ENCODE peak calls at places on chromosomes 13 and 19, in seven cellular contexts. V is astrocyte; T is stomach; J is fibroblast of pulmonary artery; E is effector memory CD4-positive, alpha-beta T cell; D is AG09309; O is GM12865. U is an unnamed sample.

GRCh38 chr19:18293642-18294466 is 12.4 kb upstream of the JUND start:
- DNase-seq in E (no peak), O (no peak), D (no peak), T (no peak), J (no peak), V (no peak), U (no peak)

GRCh38 chr19:18460313-18460712 is 22.4 kb upstream of the ISYNA1 start:
- DNase-seq in V (peak; percentile 68), T (peak; percentile 63), D (no peak), O (no peak), E (no peak), J (peak; percentile 78), U (peak; percentile 80)

GRCh38 chr13:39784347-39784746 is 128.9 kb downstream of the COG6 start:
- DNase-seq in O (no peak), T (no peak), D (no peak), J (peak; percentile 23), V (peak; percentile 34), E (no peak), U (no peak)

GRCh38 chr13:95067303-95067702 is 233.9 kb downstream of the ABCC4 start:
- DNase-seq in V (peak; percentile 36), T (no peak), J (peak; percentile 29), D (no peak), O (no peak), E (no peak), U (no peak)

GRCh38 chr19:34731019-34731829 is 2.8 kb upstream of the ZNF181 start:
- DNase-seq in T (no peak), O (no peak), E (no peak), J (no peak), D (no peak), V (no peak), U (no peak)

GRCh38 chr19:34306213-34306661 is 51.9 kb downstream of the GARRE1 start:
- DNase-seq in V (no peak), J (no peak), T (peak; percentile 53), E (no peak), D (no peak), O (no peak), U (no peak)

GRCh38 chr13:41311607-41312500 is 787 bp downstream of the NAA16 start:
- DNase-seq in D (no peak), E (peak; percentile 27), V (peak; percentile 23), T (peak; percentile 49), O (peak; percentile 56), J (peak; percentile 53), U (peak; percentile 90)

GRCh38 chr13:19794552-19795143 is 11.9 kb upstream of the PSPC1 start:
- DNase-seq in V (no peak), O (no peak), T (no peak), E (no peak), J (no peak), D (no peak), U (no peak)

GRCh38 chr19:56603829-56604228 is 8.7 kb downstream of the ZNF71 start:
- DNase-seq in E (no peak), V (peak; percentile 33), O (no peak), D (no peak), T (no peak), J (no peak), U (no peak)

GRCh38 chr13:101058841-101059240 is 357.5 kb downstream of the NALCN start:
- DNase-seq in E (no peak), V (no peak), O (no peak), D (no peak), T (no peak), J (no peak), U (no peak)

GRCh38 chr13:46211521-46212351 is at the start of gene LRRC63:
- DNase-seq in J (peak; percentile 13), E (peak; percentile 71), O (peak; percentile 81), V (peak; percentile 31), T (peak; percentile 87), D (no peak), U (peak; percentile 87)

GRCh38 chr19:30312582-30313352 is 59.4 kb upstream of the ZNF536 start:
- DNase-seq in J (no peak), D (no peak), O (no peak), V (no peak), T (no peak), E (no peak), U (no peak)

GRCh38 chr19:27966390-27966816 is 1246.5 kb downstream of the UQCRFS1 start:
- DNase-seq in J (peak; percentile 30), V (no peak), D (no peak), T (no peak), O (peak; percentile 21), E (no peak), U (no peak)

GRCh38 chr13:93476175-93476574 is 249.6 kb downstream of the GPC6 start:
- DNase-seq in J (peak; percentile 65), D (peak; percentile 80), O (no peak), T (no peak), V (peak; percentile 94), E (no peak), U (no peak)

GRCh38 chr13:109669234-109669612 is 117.2 kb downstream of the IRS2 start:
- DNase-seq in O (no peak), T (no peak), J (no peak), D (no peak), V (no peak), E (no peak), U (no peak)

DNA sequence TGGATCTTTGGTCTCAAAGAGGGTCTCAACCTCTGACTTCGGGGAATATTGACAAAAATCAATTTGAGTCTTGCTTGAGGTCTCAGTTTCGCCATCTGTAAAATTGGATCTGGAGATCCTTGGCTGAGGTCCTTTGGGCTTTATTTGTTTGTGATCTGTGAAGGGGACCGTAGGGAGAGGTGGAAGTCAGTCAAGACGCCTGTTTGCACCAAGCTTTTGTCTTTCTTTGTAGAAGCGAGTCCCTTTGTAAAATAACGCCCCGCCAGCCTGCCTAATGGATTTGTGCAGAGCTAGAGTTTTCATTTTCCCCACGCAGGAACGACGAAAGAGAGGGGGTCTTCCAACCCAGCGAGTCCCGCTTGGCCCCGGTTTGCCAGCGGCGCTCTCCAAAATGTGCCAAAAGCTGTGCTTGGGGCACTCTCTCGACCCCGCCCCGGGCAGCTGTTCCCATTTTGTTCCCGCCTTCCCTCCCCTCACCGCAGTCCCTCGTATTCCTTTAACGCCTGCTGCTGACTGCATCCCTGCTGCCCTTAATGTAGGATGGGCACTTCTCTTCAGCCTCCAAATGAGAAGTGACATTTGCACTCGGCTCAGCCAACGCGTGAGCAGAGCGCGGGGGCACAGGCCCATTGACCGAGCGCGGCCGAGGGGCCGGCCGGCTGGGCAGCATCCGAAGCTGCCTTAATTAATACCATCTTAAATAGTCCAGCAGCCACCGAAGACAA is 13.0 kb downstream of the ZIC5 start:
- DNase-seq in E (no peak), D (no peak), T (peak; percentile 16), J (no peak), V (no peak), O (no peak), U (no peak)
- H3K4me3 ChIP-seq in E (no peak overlapping the region), D (no peak overlapping the region), T (no peak overlapping the region), J (no peak overlapping the region), V (no peak overlapping the region), O (no peak overlapping the region), U (no peak overlapping the region)

GRCh38 chr13:27960362-27961226 is 8.5 kb downstream of the CDX2 start:
- DNase-seq in J (peak; percentile 31), D (no peak), O (peak; percentile 45), E (no peak), V (no peak), T (peak; percentile 81), U (no peak)

GRCh38 chr13:27962982-27963381 is 6.1 kb downstream of the CDX2 start:
- DNase-seq in V (no peak), O (no peak), E (no peak), T (no peak), J (no peak), D (no peak), U (no peak)

GRCh38 chr13:27959976-27960361 is 9.1 kb downstream of the CDX2 start:
- DNase-seq in E (no peak), T (no peak), D (no peak), O (no peak), J (no peak), V (no peak), U (no peak)

GRCh38 chr13:27961227-27962085 is 7.7 kb downstream of the CDX2 start:
- DNase-seq in V (no peak), J (no peak), T (no peak), O (no peak), E (no peak), D (no peak), U (no peak)

DNA sequence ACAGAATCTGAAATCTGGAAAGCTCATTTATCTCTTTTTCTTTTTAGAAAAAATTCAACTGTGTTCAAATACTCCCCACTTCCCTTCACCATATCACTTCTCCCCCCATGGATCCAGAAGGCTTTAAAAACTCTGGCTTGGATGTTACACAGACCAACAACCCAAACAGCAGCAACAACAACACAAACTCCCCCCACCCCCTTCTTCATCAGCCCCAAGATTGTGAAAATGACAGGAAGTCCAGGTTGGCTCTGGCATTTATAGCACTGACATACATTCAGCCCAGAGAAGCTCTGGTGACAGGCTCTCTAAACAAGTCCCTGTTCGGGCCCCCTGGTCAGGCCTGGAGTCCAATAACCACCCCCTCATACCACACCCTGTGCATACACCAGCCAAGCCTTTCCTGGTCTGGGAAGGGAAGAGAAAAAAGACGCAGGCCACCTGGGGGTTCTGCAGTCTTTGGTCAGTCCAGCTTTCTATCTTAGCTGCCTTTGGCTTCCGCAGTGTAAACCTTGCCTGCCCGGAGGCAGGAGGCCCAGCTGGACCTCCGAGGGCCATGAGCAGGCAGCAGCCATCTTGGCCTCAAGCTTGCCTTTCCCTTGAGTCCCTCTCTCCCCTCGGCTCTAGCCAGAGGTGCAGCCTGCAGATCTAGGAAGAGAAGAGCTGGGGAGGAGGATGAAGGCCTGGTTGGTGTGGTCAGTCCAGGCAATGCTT is 6.8 kb downstream of the CDX2 start:
- DNase-seq in O (no peak), E (no peak), J (no peak), V (no peak), T (no peak), D (no peak), U (no peak)
- H3K4me3 ChIP-seq in O (no peak overlapping the region), E (no peak overlapping the region), J (no peak overlapping the region), V (no peak overlapping the region), T (no peak overlapping the region), D (no peak overlapping the region), U (no peak overlapping the region)

GRCh38 chr19:45782820-45783785 is 813 bp upstream of the DMPK start:
- DNase-seq in J (peak; percentile 57), O (no peak), D (peak; percentile 46), E (no peak), T (no peak), V (peak; percentile 52), U (no peak)
- H3K4me3 ChIP-seq in J (peak overlapping the region; percentile 5), O (no peak overlapping the region), D (peak overlapping the region; percentile 72), E (no peak overlapping the region), T (peak overlapping the region; percentile 54), V (no peak overlapping the region), U (no peak overlapping the region)

GRCh38 chr19:48634036-48634342 is 3.2 kb downstream of the DBP start:
- DNase-seq in O (no peak), T (no peak), J (no peak), D (no peak), V (no peak), E (no peak), U (no peak)
- H3K4me3 ChIP-seq in O (peak overlapping the region; percentile 55), T (peak overlapping the region; percentile 77), J (peak overlapping the region; percentile 38), D (peak overlapping the region; percentile 20), V (no peak overlapping the region), E (peak overlapping the region; percentile 31), U (no peak overlapping the region)

DNA sequence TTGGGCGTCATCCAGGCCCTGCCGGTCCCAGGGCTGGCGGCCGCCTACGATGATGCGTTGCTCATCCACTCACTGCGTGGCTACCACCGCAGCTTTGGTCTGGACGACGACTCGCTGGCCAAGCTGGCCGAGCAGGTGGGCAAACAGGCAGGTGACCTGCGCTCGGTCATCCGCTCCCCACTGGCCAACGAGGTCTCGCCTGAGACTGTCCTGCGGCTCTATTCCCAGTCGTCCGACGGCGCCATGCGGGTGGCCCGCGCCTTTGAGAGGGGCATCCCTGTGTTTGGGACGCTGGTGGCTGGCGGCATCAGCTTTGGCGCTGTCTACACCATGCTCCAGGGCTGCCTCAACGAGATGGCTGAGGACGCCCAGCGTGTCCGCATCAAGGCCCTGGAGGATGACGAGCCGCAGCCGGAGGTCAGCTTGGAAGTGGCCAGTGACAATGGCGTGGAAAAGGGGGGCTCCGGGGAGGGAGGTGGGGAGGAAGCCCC is 3.5 kb downstream of the IRGC start:
- DNase-seq in E (no peak), J (no peak), D (no peak), T (no peak), V (no peak), O (no peak), U (no peak)
- H3K4me3 ChIP-seq in E (no peak overlapping the region), J (no peak overlapping the region), D (no peak overlapping the region), T (no peak overlapping the region), V (no peak overlapping the region), O (no peak overlapping the region), U (no peak overlapping the region)